ENCODE peak calls at places on chromosomes 7 and 10, in six cellular contexts. T is mesenchymal stem cell, O is MM.1S, K is H9, F is DND-41, X is endothelial cell of umbilical vein. D is an unnamed sample. For H3K4me1, the result is how much of the 10 kb centered on the place peaks cover.

GRCh38 chr7:73865738-73866445 is 4.9 kb downstream of the TMEM270 start:
- DNase-seq in T (peak), F (no peak), X (peak), O (peak), K (peak), D (no peak)

GRCh38 chr10:44935201-44935960 is 24.2 kb upstream of the RASSF4 start:
- DNase-seq in K (peak), T (peak), X (peak), O (no peak), F (no peak), D (peak)

GRCh38 chr7:28687631-28688030 is 270.5 kb downstream of the TRIL start:
- DNase-seq in X (peak), F (no peak), O (no peak), K (no peak), T (no peak), D (no peak)

GRCh38 chr7:31493714-31494181 is 20.1 kb upstream of the ITPRID1 start:
- DNase-seq in X (no peak), O (no peak), K (peak), F (no peak), T (no peak), D (peak)

GRCh38 chr7:132930881-132931280 is 151.0 kb downstream of the CHCHD3 start:
- DNase-seq in K (no peak), F (no peak), X (peak), T (peak), O (no peak), D (no peak)

GRCh38 chr7:40733111-40733510 is 598.3 kb downstream of the SUGCT start:
- DNase-seq in X (no peak), T (peak), F (no peak), K (no peak), O (no peak), D (no peak)

GRCh38 chr7:140672382-140673062 is at the start of gene ADCK2:
- DNase-seq in F (peak), T (no peak), X (no peak), O (peak), K (peak), D (peak)

GRCh38 chr7:111147708-111148107 is 56.8 kb downstream of the LRRN3 start:
- DNase-seq in X (no peak), T (no peak), O (no peak), F (no peak), K (no peak), D (no peak)

GRCh38 chr10:6089334-6090219 is 743 bp downstream of the RBM17 start:
- DNase-seq in X (peak), O (peak), F (peak), K (peak), T (peak), D (peak)

GRCh38 chr7:3415730-3416366 is 114.8 kb downstream of the SDK1 start:
- DNase-seq in F (no peak), X (no peak), T (no peak), K (no peak), O (no peak), D (peak)

GRCh38 chr7:98933321-98933720 is 55.0 kb downstream of the TRRAP start:
- DNase-seq in X (no peak), T (no peak), O (no peak), K (no peak), F (no peak), D (no peak)

GRCh38 chr10:124367414-124367813 is 51.3 kb downstream of the OAT start:
- DNase-seq in T (no peak), K (no peak), O (no peak), F (no peak), X (no peak), D (no peak)
- H3K4me1 ChIP-seq in T (under half), K (under half), O (under half), F (under half), X (under half), D (under half)

GRCh38 chr7:38311329-38311937 is 38.0 kb upstream of the TARP start:
- DNase-seq in K (no peak), F (no peak), X (no peak), T (no peak), O (peak), D (no peak)

GRCh38 chr7:38307640-38308039 is 34.2 kb upstream of the TARP start:
- DNase-seq in X (no peak), O (no peak), F (no peak), T (no peak), K (no peak), D (no peak)

GRCh38 chr7:38309555-38309954 is 36.1 kb upstream of the TARP start:
- DNase-seq in T (no peak), F (no peak), O (no peak), X (no peak), K (no peak), D (no peak)

GRCh38 chr7:38312776-38313175 is 39.3 kb upstream of the TARP start:
- DNase-seq in X (peak), T (peak), K (no peak), O (no peak), F (no peak), D (no peak)

DNA sequence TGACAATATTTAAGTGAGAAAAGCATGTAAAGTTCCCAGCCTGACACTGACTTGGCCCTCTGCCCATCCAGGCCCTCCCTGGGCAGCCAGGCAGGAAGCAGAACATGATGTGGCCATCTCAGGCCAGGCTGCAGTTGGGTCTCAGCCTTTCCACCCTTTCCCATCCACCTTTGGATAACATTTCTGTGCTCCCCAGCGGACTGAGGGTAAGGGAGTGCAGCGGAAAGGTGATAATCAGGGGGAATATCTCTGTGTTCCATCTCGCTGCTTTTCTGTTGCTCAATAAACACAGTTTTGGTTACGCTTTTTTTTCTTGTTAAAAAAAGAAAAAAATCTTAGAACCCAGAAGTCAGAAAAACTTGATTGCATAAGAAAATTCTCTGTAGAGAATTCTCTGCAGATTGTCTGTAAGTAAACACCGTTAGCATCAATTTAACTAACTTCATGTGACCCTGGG is 37.2 kb upstream of the TARP start:
- DNase-seq in X (peak), O (no peak), F (no peak), K (no peak), T (peak), D (no peak)
- H3K4me2 ChIP-seq in X (peak), O (peak), F (no peak), K (no peak), T (no peak), D (no peak)

GRCh38 chr10:114624941-114625780 is 32.9 kb downstream of the ABLIM1 start:
- DNase-seq in X (no peak), T (peak), O (no peak), F (no peak), K (no peak), D (peak)
- H3K4me1 ChIP-seq in X (under half), T (under half), O (under half), F (under half), K (under half), D (half or more)

DNA sequence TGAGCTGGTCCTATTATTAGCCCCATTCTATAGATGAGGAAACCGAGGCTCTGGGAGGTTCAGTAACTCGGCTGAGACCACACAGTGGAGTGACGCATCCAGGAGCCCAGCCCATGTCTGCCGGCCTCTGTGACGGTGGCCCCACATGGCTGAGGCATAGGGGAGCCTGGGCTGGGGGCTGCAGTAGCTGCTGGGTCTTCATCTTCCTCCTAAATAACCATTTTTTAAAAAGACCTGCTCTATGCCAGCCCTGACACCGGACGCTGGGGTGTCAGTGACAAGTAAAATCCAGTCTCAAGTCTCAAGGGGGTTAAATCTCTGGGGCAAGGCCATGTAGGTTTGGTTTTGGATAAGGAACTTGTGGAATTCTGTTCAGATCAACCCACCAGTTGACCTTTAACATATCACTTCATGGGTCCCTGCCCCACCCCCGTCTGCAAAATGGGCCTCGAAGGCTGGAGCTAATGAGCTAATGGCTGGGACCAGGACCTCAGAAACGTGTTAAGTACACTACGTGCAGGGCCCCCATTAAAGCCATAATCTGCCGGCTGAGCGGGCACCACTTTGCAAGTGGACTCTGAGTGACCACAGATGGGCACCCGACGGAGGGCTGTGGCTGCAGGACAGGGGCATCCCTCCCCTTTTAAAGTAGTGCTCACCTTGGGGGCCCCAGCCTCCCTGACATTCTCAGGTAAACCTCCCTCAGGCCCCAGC is 136.5 kb upstream of the UNC5B start:
- DNase-seq in T (no peak), K (peak), X (no peak), O (no peak), F (no peak), D (no peak)
- H3K4me2 ChIP-seq in T (no peak), K (no peak), X (no peak), O (no peak), F (no peak), D (no peak)

GRCh38 chr7:130490888-130491771 is 755 bp upstream of the MEST start:
- DNase-seq in T (peak), F (no peak), K (peak), O (peak), X (peak), D (no peak)

GRCh38 chr7:130486963-130487324 is 4.9 kb upstream of the MEST start:
- DNase-seq in T (no peak), K (no peak), F (no peak), O (no peak), X (peak), D (no peak)

GRCh38 chr7:130490287-130490686 is 1.6 kb upstream of the MEST start:
- DNase-seq in K (peak), F (no peak), T (peak), X (peak), O (no peak), D (no peak)

GRCh38 chr7:130488376-130489139 is 3.3 kb upstream of the MEST start:
- DNase-seq in K (no peak), X (no peak), T (peak), F (no peak), O (no peak), D (no peak)

GRCh38 chr7:130489140-130489967 is 2.5 kb upstream of the MEST start:
- DNase-seq in F (no peak), X (peak), T (peak), O (no peak), K (no peak), D (no peak)
- H3K4me1 ChIP-seq in F (under half), X (under half), T (under half), O (under half), K (under half), D (under half)

GRCh38 chr7:157016024-157016351 is 5.5 kb upstream of the MNX1 start:
- DNase-seq in F (no peak), X (no peak), T (no peak), K (no peak), O (no peak), D (no peak)
- H3K4me2 ChIP-seq in F (no peak), X (no peak), T (no peak), K (no peak), O (peak), D (no peak)

GRCh38 chr10:122122493-122122892 is 133.5 kb downstream of the TACC2 start:
- DNase-seq in X (no peak), K (no peak), T (no peak), O (no peak), F (no peak), D (no peak)

GRCh38 chr10:122123186-122123585 is 134.2 kb downstream of the TACC2 start:
- DNase-seq in T (no peak), K (no peak), X (no peak), O (no peak), F (no peak), D (no peak)

GRCh38 chr10:122124808-122125207 is 135.8 kb downstream of the TACC2 start:
- DNase-seq in F (no peak), K (no peak), T (no peak), O (no peak), X (no peak), D (no peak)

GRCh38 chr10:122126763-122127659 is 138.0 kb downstream of the TACC2 start:
- DNase-seq in X (peak), O (no peak), T (peak), F (no peak), K (peak), D (peak)

DNA sequence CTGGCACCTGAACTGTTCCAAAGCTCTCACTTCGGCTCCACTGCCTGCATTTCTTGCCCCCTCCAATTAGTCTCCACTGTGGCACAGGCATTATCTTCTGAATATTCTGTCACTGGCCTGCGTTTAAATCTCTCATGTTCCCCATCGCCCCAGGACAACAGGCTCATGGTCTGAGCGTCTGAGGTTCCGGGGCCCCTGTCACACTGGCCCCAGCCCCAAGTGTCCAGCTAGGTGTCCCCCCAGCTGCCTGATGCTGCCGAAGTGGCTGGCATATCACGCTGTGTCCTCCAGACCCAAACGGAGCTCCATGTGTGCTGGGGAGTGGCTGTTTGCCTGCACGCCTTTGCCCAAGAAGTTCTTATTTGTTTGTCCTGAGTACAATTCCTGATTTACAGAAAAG is 135.4 kb downstream of the TACC2 start:
- DNase-seq in X (no peak), F (no peak), K (no peak), O (no peak), T (no peak), D (no peak)
- H3K4me1 ChIP-seq in X (under half), F (under half), K (under half), O (under half), T (under half), D (under half)

DNA sequence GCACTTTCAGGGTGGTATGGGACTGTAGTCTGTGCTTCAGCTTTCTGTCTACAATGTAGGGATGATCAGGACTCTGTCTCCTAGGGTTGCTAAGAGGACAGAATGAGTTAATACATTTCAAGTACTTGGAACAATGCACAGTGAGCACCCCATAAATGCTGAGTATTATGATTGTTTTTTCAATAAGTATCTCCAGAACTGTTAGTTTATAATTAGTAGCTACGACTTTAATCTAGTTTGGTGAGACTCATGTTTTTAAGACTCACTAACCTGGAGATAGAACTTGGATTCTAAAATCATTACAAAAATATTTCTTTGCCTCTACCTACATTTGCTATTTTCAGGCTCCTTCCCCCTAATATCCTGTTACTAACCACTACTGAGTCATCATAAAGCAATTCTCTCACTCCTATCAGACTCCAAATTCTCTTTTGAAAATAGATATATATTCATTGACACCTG is 95.3 kb downstream of the CPED1 start:
- DNase-seq in T (peak), K (no peak), X (peak), O (no peak), F (no peak), D (peak)
- H3K4me2 ChIP-seq in T (no peak), K (no peak), X (peak), O (no peak), F (no peak), D (peak)

GRCh38 chr10:33157108-33157507 is 177.4 kb downstream of the NRP1 start:
- DNase-seq in K (no peak), F (no peak), X (peak), O (no peak), T (peak), D (peak)
- H3K4me1 ChIP-seq in K (under half), F (under half), X (under half), O (under half), T (under half), D (under half)

DNA sequence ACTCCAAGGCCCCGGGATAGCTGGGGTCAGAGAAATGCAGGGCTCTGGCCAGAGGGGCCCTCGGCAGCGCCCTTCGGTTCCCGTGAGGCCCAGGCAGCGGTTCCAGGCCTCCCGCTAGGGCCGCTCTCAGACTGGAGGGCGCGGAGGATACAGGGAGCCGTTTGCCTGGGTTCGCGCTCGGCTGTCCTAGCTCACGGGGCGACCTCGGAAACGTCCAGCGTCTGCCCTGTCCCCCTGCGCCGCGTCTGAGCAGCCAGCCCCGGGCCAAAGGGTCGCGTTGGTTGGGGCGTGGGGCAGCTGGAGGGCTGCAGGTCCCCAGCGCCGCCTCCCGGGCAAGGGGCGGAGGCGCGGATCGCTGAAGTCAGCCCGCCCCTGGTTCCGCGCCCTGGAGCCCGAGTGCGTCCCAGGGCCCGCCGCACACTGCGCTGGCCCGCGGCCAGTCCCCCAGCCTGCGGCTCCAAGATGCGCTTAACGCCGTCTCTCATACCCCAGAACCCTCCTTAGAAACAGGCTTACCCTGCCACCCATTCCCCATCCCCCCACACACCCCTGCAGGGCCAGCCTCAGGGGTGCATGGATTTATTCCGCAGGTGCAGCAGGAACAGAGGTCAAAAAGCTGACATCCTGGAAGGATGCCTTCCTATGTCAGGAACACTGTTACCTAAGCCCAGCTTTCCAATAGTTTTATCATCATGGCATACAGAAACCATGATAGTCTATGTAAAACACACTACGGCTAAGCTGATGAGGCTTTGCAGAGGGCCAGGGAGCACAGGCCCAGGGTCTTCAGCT is 22.1 kb upstream of the OPN4 start:
- DNase-seq in X (no peak), T (peak), K (peak), F (no peak), O (no peak), D (no peak)
- H3K4me2 ChIP-seq in X (no peak), T (peak), K (peak), F (no peak), O (no peak), D (no peak)

D was measured in mammary epithelial cell.